ENCODE peak calls at places on chromosomes 6 and 20, in seven cellular contexts. J is left ventricle myocardium inferior, B is heart right ventricle, D is endothelial cell of umbilical vein, T is fibroblast of lung, H is hepatocyte, Y is mammary epithelial cell. G is an unnamed sample. For H3K4me1 and H3K9me3, the result is how much of the 10 kb centered on the place peaks cover.

GRCh38 chr6:44250718-44251123 is 3.8 kb downstream of the HSP90AB1 start:
- DNase-seq in T (no peak), B (no peak), J (no peak), H (no peak), D (no peak), Y (no peak), G (no peak)

GRCh38 chr20:57620274-57620990 is at the start of gene ZBP1:
- DNase-seq in J (no peak), D (no peak), Y (no peak), T (no peak), H (no peak), B (no peak), G (no peak)

GRCh38 chr6:168089186-168090063 is 10.4 kb upstream of the FRMD1 start:
- DNase-seq in Y (no peak), T (no peak), D (no peak), J (no peak), H (no peak), B (no peak), G (peak)

GRCh38 chr6:36809933-36810844 is 29.1 kb downstream of the CPNE5 start:
- DNase-seq in D (no peak), B (no peak), T (no peak), H (no peak), Y (peak), J (no peak), G (no peak)

GRCh38 chr6:74690365-74690764 is 515.5 kb downstream of the COL12A1 start:
- DNase-seq in D (no peak), J (no peak), Y (no peak), T (peak), B (no peak), H (no peak), G (no peak)

GRCh38 chr6:48037946-48038345 is 73.1 kb downstream of the PTCHD4 start:
- DNase-seq in J (no peak), H (no peak), B (no peak), Y (no peak), T (no peak), D (no peak), G (no peak)

GRCh38 chr20:4997207-4997606 is 4.1 kb downstream of the SLC23A2 start:
- DNase-seq in Y (no peak), J (no peak), B (no peak), H (no peak), D (no peak), T (no peak), G (no peak)

GRCh38 chr6:17015551-17016381 is 86.1 kb upstream of the STMND1 start:
- DNase-seq in H (peak), Y (no peak), T (no peak), D (peak), B (peak), J (peak), G (peak)

GRCh38 chr6:89299451-89299850 is 15.6 kb downstream of the GABRR2 start:
- DNase-seq in J (no peak), Y (no peak), D (peak), H (no peak), B (no peak), T (no peak), G (no peak)

GRCh38 chr20:17494201-17494600 is 37.0 kb downstream of the BFSP1 start:
- DNase-seq in B (no peak), T (no peak), Y (no peak), D (no peak), J (no peak), H (no peak), G (no peak)

GRCh38 chr6:13614126-13614925 is 809 bp upstream of the NOL7 start:
- DNase-seq in B (peak), T (peak), H (peak), J (peak), D (no peak), Y (no peak), G (peak)

GRCh38 chr20:11156922-11157321 is 483.1 kb upstream of the JAG1 start:
- DNase-seq in B (no peak), J (no peak), Y (no peak), D (no peak), T (no peak), H (no peak), G (no peak)

GRCh38 chr20:7996898-7997297 is 22.7 kb downstream of the TMX4 start:
- DNase-seq in Y (no peak), T (no peak), D (no peak), H (no peak), B (no peak), J (no peak), G (no peak)

GRCh38 chr20:13402171-13402760 is 181.2 kb downstream of the ISM1 start:
- DNase-seq in Y (no peak), J (no peak), B (no peak), H (no peak), T (no peak), D (peak), G (no peak)

GRCh38 chr6:132020138-132020551 is 69.0 kb upstream of the CCN2 start:
- DNase-seq in H (peak), J (peak), B (peak), Y (no peak), D (peak), T (peak), G (no peak)

GRCh38 chr6:110525001-110525400 is 48.6 kb upstream of the SLC22A16 start:
- DNase-seq in T (no peak), Y (no peak), D (no peak), J (no peak), H (peak), B (no peak), G (no peak)

GRCh38 chr20:58173091-58173490 is 55.4 kb downstream of the ANKRD60 start:
- DNase-seq in H (no peak), Y (no peak), B (no peak), J (no peak), T (no peak), D (no peak), G (no peak)

GRCh38 chr20:2948968-2949367 is 75.7 kb downstream of the PTPRA start:
- DNase-seq in Y (no peak), D (no peak), J (no peak), T (no peak), B (no peak), H (no peak), G (no peak)

GRCh38 chr6:135067891-135068290 is 13.3 kb upstream of the HBS1L start:
- DNase-seq in D (no peak), H (no peak), T (no peak), J (no peak), B (no peak), Y (no peak), G (no peak)

GRCh38 chr20:4916991-4917881 is 84.1 kb downstream of the SLC23A2 start:
- DNase-seq in Y (peak), B (no peak), D (no peak), T (no peak), H (no peak), J (no peak), G (no peak)

GRCh38 chr20:59560588-59561227 is 43.6 kb upstream of the PHACTR3 start:
- DNase-seq in B (no peak), T (peak), Y (peak), D (no peak), J (no peak), H (peak), G (no peak)

GRCh38 chr20:47205577-47206123 is 150.8 kb downstream of the ZMYND8 start:
- DNase-seq in J (peak), Y (peak), H (peak), D (peak), T (peak), B (peak), G (peak)

GRCh38 chr20:45970646-45971424 is 1.2 kb downstream of the ZNF335 start:
- DNase-seq in J (no peak), T (no peak), D (peak), H (peak), B (peak), Y (no peak), G (no peak)

GRCh38 chr6:37538107-37538506 is 38.4 kb upstream of the CCDC167 start:
- DNase-seq in D (peak), T (no peak), B (no peak), H (no peak), Y (peak), J (no peak), G (no peak)

GRCh38 chr6:130365166-130366010 is 429 bp upstream of the TMEM200A start:
- DNase-seq in B (peak), H (peak), T (peak), Y (peak), J (peak), D (peak), G (peak)

GRCh38 chr6:46510656-46511055 is 19.4 kb upstream of the RCAN2 start:
- DNase-seq in T (peak), D (no peak), Y (peak), B (peak), H (no peak), J (no peak), G (no peak)

GRCh38 chr6:130513770-130514169 is 148.0 kb downstream of the TMEM200A start:
- DNase-seq in Y (peak), B (no peak), H (no peak), J (no peak), D (no peak), T (peak), G (no peak)

GRCh38 chr20:49563015-49563980 is 4.6 kb downstream of the PTGIS start:
- DNase-seq in H (no peak), D (no peak), J (no peak), Y (no peak), B (no peak), T (no peak), G (no peak)

GRCh38 chr20:34708621-34709043 is 4.5 kb downstream of the TP53INP2 start:
- DNase-seq in J (peak), T (peak), B (peak), H (peak), Y (no peak), D (peak), G (peak)

GRCh38 chr20:37899105-37900045 is 3.6 kb upstream of the VSTM2L start:
- DNase-seq in J (no peak), H (no peak), T (no peak), D (no peak), Y (no peak), B (no peak), G (no peak)

GRCh38 chr6:39182604-39183003 is 46.7 kb downstream of the KCNK5 start:
- DNase-seq in H (no peak), D (no peak), J (no peak), Y (no peak), T (no peak), B (no peak), G (peak)

GRCh38 chr20:22379472-22379871 is 204.9 kb downstream of the FOXA2 start:
- DNase-seq in B (no peak), J (no peak), T (peak), H (no peak), Y (peak), D (no peak), G (no peak)

GRCh38 chr6:36937896-36938295 is 16.6 kb upstream of the PI16 start:
- DNase-seq in T (no peak), B (no peak), Y (no peak), J (no peak), D (no peak), H (no peak), G (no peak)

GRCh38 chr20:9510926-9511325 is 3.5 kb upstream of the LAMP5 start:
- DNase-seq in T (no peak), Y (no peak), D (no peak), B (no peak), J (no peak), H (no peak), G (no peak)

DNA sequence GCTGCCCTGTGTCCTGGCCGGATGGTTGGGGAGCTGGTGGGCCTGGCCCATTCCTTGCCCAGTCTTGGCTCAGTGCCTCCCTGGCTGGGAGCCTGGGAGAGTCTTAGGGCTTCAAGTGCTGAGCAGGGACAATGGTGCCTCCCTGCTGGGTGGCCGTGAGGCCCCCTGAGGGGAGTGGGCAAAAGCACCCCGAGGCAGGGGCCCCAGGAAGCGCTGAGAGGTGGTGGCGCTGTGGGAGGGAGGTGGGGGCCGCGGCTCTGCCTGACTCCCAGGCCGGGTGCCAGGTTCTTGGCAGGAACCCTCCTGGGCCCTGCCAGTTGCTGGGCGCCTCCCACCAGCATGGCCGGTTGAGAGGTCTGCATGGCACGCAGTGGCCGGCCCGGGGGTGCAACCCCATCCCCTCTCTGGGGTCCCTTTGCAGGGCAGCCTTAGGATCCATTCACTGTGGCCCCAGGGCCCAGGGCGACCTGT is 9.3 kb upstream of the RPS21 start:
- DNase-seq in H (no peak), T (no peak), B (no peak), D (no peak), Y (no peak), J (peak), G (peak)
- H3K4me1 ChIP-seq in H (half or more), T (under half), B (half or more), D (under half), Y (half or more), J (half or more), G (under half)

GRCh38 chr20:56202493-56203077 is 45.9 kb upstream of the MC3R start:
- DNase-seq in T (peak), D (no peak), Y (peak), H (peak), B (no peak), J (no peak), G (no peak)

GRCh38 chr20:56200456-56200855 is 48.1 kb upstream of the MC3R start:
- DNase-seq in D (no peak), B (no peak), Y (no peak), J (no peak), H (no peak), T (no peak), G (no peak)

GRCh38 chr20:56207656-56208055 is 40.9 kb upstream of the MC3R start:
- DNase-seq in B (no peak), T (no peak), H (no peak), J (no peak), D (no peak), Y (no peak), G (no peak)

GRCh38 chr20:56205350-56205749 is 43.2 kb upstream of the MC3R start:
- DNase-seq in H (no peak), B (no peak), D (no peak), Y (peak), J (no peak), T (no peak), G (no peak)

GRCh38 chr20:56204206-56204605 is 44.3 kb upstream of the MC3R start:
- DNase-seq in J (no peak), D (no peak), T (no peak), Y (no peak), B (no peak), H (no peak), G (no peak)
- H3K9me3 ChIP-seq in J (under half), D (under half), T (under half), Y (under half), B (under half), H (under half), G (under half)

GRCh38 chr6:31354788-31355539 is 2.0 kb downstream of the HLA-B start:
- DNase-seq in Y (no peak), J (no peak), H (no peak), B (no peak), T (no peak), D (no peak), G (no peak)
- H3K4me3 ChIP-seq in Y (no peak), J (peak), H (no peak), B (peak), T (no peak), D (no peak), G (peak)

DNA sequence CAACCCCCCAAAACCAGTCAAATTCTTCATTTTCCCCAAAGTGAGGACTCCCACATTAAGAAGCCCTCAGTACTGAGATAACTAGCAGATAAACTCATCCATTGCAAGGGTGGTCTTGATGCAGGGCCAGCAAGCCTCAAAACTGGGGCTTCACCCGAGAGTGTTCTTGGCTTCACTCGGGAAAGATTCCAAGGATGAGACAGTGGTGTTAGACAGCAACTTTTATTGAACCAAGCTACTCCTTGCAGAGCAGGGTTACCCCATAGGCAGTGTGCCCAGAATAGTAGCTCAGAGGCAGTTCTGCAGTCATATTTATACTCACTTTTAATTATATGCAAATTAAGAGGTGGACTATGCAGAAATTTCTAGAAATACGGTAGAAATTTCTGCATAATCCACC is 15.8 kb upstream of the HLA-DQA1 start:
- DNase-seq in D (no peak), H (no peak), T (no peak), B (no peak), Y (no peak), J (no peak), G (no peak)
- H3K4me1 ChIP-seq in D (under half), H (under half), T (under half), B (under half), Y (under half), J (under half), G (under half)

DNA sequence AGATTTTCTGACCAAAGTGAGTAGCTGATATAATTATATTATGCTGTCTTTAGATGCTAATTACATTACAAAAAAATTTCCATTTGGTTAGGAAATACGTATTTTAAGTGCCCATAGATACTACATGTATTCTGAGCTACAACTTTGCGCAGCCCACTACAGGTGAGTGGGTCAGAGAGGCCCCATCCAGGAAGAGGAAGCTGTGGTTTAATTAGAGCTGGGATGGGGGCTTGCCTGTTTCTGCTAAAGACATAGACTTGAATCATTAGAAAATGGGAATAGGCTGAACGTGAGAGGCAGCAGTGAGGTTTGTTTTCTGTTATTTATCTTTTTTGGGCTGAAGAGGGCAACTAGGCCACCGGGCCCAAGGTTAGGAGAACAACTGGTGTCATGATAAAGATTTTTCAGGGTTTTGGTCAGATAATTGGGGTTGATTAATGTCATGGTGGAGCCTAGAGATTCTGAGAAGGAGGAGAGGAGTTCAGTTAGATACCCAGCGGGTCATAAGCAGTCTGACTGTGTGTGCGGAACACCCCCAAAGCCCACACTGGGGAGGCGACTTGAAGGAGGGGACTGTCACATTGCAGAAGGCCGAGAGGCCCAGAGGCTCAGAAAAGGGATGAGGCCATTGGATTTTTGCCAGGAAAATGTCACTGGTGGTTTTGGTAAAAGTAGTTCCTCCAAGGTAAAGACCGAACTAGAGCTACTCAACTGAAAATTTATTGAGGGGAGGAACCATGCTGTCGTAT is 14.6 kb upstream of the IRF4 start:
- DNase-seq in H (no peak), B (no peak), D (no peak), Y (no peak), T (no peak), J (no peak), G (no peak)
- H3K9me3 ChIP-seq in H (under half), B (under half), D (under half), Y (under half), T (under half), J (under half), G (under half)